ENCODE peak calls at places on chromosomes 4 and X, in six cellular contexts. Z, K, X, M, G and E are unnamed samples.

GRCh38 chr4:6884341-6884870 is 25.2 kb upstream of the TBC1D14 start:
- DNase-seq in Z (no peak), K (no peak), X (no peak), M (no peak), G (no peak), E (no peak)

GRCh38 chrX:73447311-73447794 is 500 bp downstream of the CDX4 start:
- DNase-seq in Z (no peak), K (no peak), X (no peak), M (no peak), G (peak), E (no peak)

GRCh38 chrX:139692908-139693307 is 15.1 kb downstream of the MCF2 start:
- DNase-seq in Z (no peak), K (no peak), X (no peak), M (no peak), G (no peak), E (no peak)

GRCh38 chr4:69748176-69748575 is 12.2 kb downstream of the SULT1B1 start:
- DNase-seq in Z (no peak), K (no peak), X (peak), M (no peak), G (no peak), E (no peak)

GRCh38 chr4:65190780-65191179 is 479.5 kb downstream of the EPHA5 start:
- DNase-seq in Z (no peak), K (no peak), X (no peak), M (no peak), G (no peak), E (no peak)

GRCh38 chrX:46209768-46210167 is 335.5 kb downstream of the ZNF674 start:
- DNase-seq in Z (no peak), K (no peak), X (no peak), M (no peak), G (no peak), E (peak)

GRCh38 chr4:39732728-39733127 is 34.8 kb downstream of the UBE2K start:
- DNase-seq in Z (no peak), K (no peak), X (peak), M (peak), G (no peak), E (no peak)

GRCh38 chr4:2811830-2812599 is 19.1 kb downstream of the SH3BP2 start:
- DNase-seq in Z (peak), K (no peak), X (no peak), M (peak), G (peak), E (peak)

GRCh38 chrX:34300871-34301270 is 168.8 kb upstream of the FAM47A start:
- DNase-seq in Z (peak), K (peak), X (peak), M (peak), G (peak), E (peak)

GRCh38 chr4:150584198-150584593 is 2.2 kb downstream of the MAB21L2 start:
- DNase-seq in Z (no peak), K (no peak), X (no peak), M (no peak), G (no peak), E (no peak)

GRCh38 chr4:147633113-147633512 is 15.9 kb downstream of the TMEM184C start:
- DNase-seq in Z (no peak), K (no peak), X (no peak), M (no peak), G (no peak), E (no peak)

GRCh38 chr4:13524504-13525243 is 19.6 kb downstream of the NKX3-2 start:
- DNase-seq in Z (no peak), K (peak), X (no peak), M (no peak), G (peak), E (no peak)

GRCh38 chrX:51891821-51892551 is 1.4 kb upstream of the MAGED1 start:
- DNase-seq in Z (peak), K (no peak), X (no peak), M (peak), G (no peak), E (no peak)

GRCh38 chrX:108148524-108148923 is 56.9 kb downstream of the ATG4A start:
- DNase-seq in Z (no peak), K (no peak), X (no peak), M (no peak), G (no peak), E (no peak)

GRCh38 chr4:88533937-88534750 is 10.6 kb upstream of the PYURF start:
- DNase-seq in Z (peak), K (no peak), X (no peak), M (no peak), G (no peak), E (no peak)

GRCh38 chrX:155144926-155145325 is 71.3 kb upstream of the VBP1 start:
- DNase-seq in Z (no peak), K (no peak), X (no peak), M (no peak), G (no peak), E (no peak)

GRCh38 chr4:171186700-171187099 is 626.5 kb upstream of the GALNTL6 start:
- DNase-seq in Z (no peak), K (no peak), X (no peak), M (peak), G (peak), E (no peak)

GRCh38 chr4:17556498-17556897 is 20.5 kb upstream of the LAP3 start:
- DNase-seq in Z (no peak), K (no peak), X (no peak), M (no peak), G (no peak), E (no peak)
- TF ChIP-seq MAX in Z (no peak), K (no peak), X (no peak), M (no peak), G (no peak), E (no peak)

GRCh38 chrX:147846676-147847075 is 65.0 kb upstream of the FMR1 start:
- DNase-seq in Z (no peak), K (no peak), X (no peak), M (no peak), G (no peak), E (no peak)

GRCh38 chrX:147853701-147854100 is 58.0 kb upstream of the FMR1 start:
- DNase-seq in Z (no peak), K (no peak), X (no peak), M (peak), G (no peak), E (no peak)

GRCh38 chrX:147850875-147851274 is 60.8 kb upstream of the FMR1 start:
- DNase-seq in Z (no peak), K (no peak), X (no peak), M (no peak), G (no peak), E (no peak)

GRCh38 chrX:147848543-147849448 is 62.9 kb upstream of the FMR1 start:
- DNase-seq in Z (no peak), K (no peak), X (no peak), M (no peak), G (no peak), E (no peak)

GRCh38 chrX:147848009-147848408 is 63.7 kb upstream of the FMR1 start:
- DNase-seq in Z (no peak), K (no peak), X (no peak), M (no peak), G (no peak), E (no peak)
- TF ChIP-seq MAX in Z (no peak), K (no peak), X (no peak), M (no peak), G (no peak), E (no peak)

DNA sequence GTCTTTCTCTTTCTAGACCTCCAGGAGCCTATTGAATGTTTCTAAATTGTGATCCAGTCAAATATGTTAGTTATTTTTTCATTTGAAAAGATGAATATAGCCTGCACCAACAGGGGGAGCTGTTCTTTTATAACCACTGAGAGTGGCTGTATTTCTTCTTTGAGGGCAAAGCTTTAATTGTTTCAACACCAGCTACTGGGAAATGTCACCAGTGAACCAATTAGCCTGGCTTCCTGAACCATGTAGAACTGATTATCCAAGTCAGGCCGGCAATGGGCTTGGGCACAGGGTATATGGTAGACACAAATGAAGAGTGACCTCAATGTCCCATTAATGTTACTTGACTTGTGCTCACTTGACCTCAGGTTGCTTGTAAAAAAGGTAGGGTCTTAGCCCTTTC is 4.8 kb upstream of the DAPP1 start:
- DNase-seq in Z (peak), K (peak), X (peak), M (peak), G (no peak), E (peak)
- TF ChIP-seq MAX in Z (no peak), K (no peak), X (no peak), M (peak), G (no peak), E (no peak)

DNA sequence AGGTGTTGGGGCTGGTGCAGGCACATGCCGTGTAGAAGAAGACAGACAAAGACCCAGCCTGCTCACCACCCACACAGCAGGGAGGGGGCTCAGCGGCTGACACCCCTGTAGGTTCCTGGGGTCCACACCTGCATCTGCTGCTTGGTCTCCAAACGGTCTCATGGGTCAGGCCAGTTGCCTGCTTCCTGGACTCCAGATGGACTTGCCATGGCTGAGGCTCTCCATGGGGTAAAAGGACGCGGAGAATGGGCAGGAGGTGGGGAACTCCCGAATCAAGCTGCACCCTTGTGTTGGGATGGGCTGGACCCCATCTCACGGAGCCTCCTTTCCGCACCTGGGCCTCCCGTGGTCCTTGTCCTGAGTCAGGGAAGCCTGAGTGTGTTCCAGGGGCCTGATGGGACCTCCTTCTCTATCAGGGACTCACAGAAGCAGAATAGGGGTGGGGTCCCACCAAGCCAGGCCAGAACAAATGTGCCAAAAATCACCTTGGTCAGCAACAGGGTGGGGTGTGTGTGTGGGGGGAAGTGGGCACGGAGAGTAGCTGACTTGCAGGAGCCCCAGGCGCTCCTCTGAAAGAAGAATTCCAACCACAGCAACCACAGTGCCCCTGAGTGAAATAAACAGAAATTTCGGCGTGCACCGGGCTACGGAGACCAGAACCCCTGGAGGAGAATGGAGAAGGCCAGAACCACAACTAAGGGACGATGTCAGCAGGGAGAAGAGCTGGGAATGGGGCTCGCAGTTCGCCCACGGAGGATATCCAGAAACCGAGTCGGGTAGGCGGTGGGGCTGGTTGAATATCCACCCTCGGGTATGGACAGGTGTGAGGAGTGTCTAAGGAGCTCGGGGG is 11.8 kb upstream of the ASMTL start:
- DNase-seq in Z (no peak), K (no peak), X (no peak), M (no peak), G (no peak), E (no peak)
- TF ChIP-seq MAX in Z (no peak), K (no peak), X (no peak), M (no peak), G (no peak), E (no peak)

GRCh38 chrX:20988804-20989203 is 385.4 kb upstream of the CNKSR2 start:
- DNase-seq in Z (no peak), K (no peak), X (no peak), M (no peak), G (no peak), E (no peak)

GRCh38 chrX:20988118-20988517 is 386.1 kb upstream of the CNKSR2 start:
- DNase-seq in Z (no peak), K (no peak), X (no peak), M (peak), G (no peak), E (no peak)

DNA sequence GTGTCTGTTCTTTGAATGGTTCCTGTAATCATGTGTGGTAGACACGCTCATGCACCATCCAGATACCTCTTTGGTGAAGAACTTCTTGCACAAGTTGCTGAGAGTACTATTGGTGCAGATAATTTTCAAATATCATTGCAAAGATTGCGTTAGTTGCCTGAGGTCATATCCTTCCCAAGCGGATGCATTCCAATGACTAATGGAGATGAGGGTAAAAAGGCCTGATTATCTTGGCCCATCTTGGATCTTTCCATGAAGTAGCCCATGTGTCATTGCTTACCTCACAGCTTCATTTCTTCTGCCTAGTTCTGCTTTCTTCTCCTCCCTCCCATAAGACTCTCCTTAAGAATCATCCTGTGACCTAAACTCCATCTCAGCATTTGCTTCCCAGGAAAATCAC is 384.9 kb upstream of the CNKSR2 start:
- DNase-seq in Z (no peak), K (no peak), X (no peak), M (no peak), G (no peak), E (no peak)
- TF ChIP-seq MAX in Z (no peak), K (no peak), X (no peak), M (no peak), G (no peak), E (no peak)

GRCh38 chr4:113826431-113826830 is 64.9 kb upstream of the CAMK2D start:
- DNase-seq in Z (no peak), K (no peak), X (no peak), M (no peak), G (no peak), E (no peak)

GRCh38 chr4:113823291-113823659 is 61.7 kb upstream of the CAMK2D start:
- DNase-seq in Z (no peak), K (no peak), X (no peak), M (peak), G (no peak), E (no peak)

GRCh38 chr4:113822555-113823290 is 61.2 kb upstream of the CAMK2D start:
- DNase-seq in Z (no peak), K (no peak), X (no peak), M (no peak), G (no peak), E (no peak)

GRCh38 chr4:113827285-113827684 is 65.7 kb upstream of the CAMK2D start:
- DNase-seq in Z (no peak), K (no peak), X (no peak), M (no peak), G (no peak), E (no peak)

DNA sequence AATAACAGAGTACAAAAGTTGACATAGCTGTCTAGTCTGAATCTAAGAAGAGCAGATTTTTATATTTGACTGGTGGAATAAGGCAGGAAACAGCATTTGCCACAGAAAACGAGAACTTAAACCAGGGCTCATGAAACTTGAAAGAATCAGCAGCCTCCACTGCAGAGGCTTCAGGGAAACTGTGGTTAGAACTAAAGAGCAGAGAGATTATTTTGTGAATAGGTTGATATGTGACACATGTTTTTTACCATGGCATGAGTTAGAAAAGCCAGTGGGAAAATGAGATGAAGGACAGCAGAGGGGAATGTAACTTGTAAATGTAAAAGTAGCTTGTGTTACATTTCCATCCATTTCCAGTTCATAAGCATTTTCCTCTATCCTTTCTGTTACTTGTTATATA is 63.7 kb upstream of the CAMK2D start:
- DNase-seq in Z (no peak), K (no peak), X (no peak), M (peak), G (no peak), E (no peak)
- TF ChIP-seq MAX in Z (no peak), K (no peak), X (no peak), M (no peak), G (no peak), E (no peak)